ENCODE peak calls at places on chromosomes 11 and 22, in four cellular contexts. U is BJ, A is A549, O is fibroblast of mammary gland. T is an unnamed sample.

GRCh38 chr11:45625611-45626010 is 39.8 kb downstream of the CHST1 start:
- DNase-seq in U (no peak), A (no peak), O (no peak), T (no peak)

GRCh38 chr11:100805509-100806199 is 118.6 kb downstream of the ARHGAP42 start:
- DNase-seq in U (no peak), A (no peak), O (peak; percentile 80), T (no peak)

GRCh38 chr11:65945430-65945911 is at the start of gene TSGA10IP:
- DNase-seq in U (no peak), A (no peak), O (no peak), T (no peak)

GRCh38 chr11:124934862-124935547 is 842 bp downstream of the HEPACAM start:
- DNase-seq in U (peak; percentile 76), A (no peak), O (peak; percentile 90), T (peak; percentile 73)

GRCh38 chr11:110087820-110088534 is 5.2 kb upstream of the ZC3H12C start:
- DNase-seq in U (no peak), A (no peak), O (peak; percentile 79), T (peak; percentile 83)

GRCh38 chr11:25816411-25816810 is 515.5 kb upstream of the ANO3 start:
- DNase-seq in U (no peak), A (no peak), O (no peak), T (no peak)

GRCh38 chr11:110829873-110830272 is 117.6 kb upstream of the ARHGAP20 start:
- DNase-seq in U (no peak), A (no peak), O (peak; percentile 30), T (no peak)

GRCh38 chr11:117547188-117547831 is 219.7 kb downstream of the CEP164 start:
- DNase-seq in U (no peak), A (no peak), O (no peak), T (no peak)

GRCh38 chr22:24305260-24305692 is 34.6 kb downstream of the SPECC1L start:
- DNase-seq in U (no peak), A (no peak), O (no peak), T (no peak)

GRCh38 chr11:11178671-11179070 is 174.4 kb downstream of the CSNK2A3 start:
- DNase-seq in U (no peak), A (no peak), O (no peak), T (no peak)

GRCh38 chr11:12981879-12982531 is 27.1 kb upstream of the RASSF10 start:
- DNase-seq in U (no peak), A (no peak), O (peak; percentile 18), T (no peak)
- TF ChIP-seq CTCF in U (peak; percentile 6), A (no peak), O (no peak), T (peak; percentile 21)

GRCh38 chr11:12834630-12835029 is 160.4 kb downstream of the TEAD1 start:
- DNase-seq in U (no peak), A (no peak), O (no peak), T (no peak)

GRCh38 chr11:12835286-12835685 is 161.1 kb downstream of the TEAD1 start:
- DNase-seq in U (no peak), A (no peak), O (no peak), T (no peak)

GRCh38 chr11:12841946-12842630 is 167.0 kb upstream of the RASSF10 start:
- DNase-seq in U (peak; percentile 73), A (no peak), O (peak; percentile 72), T (no peak)

GRCh38 chr11:12840871-12841516 is 166.8 kb downstream of the TEAD1 start:
- DNase-seq in U (no peak), A (no peak), O (peak; percentile 51), T (no peak)

GRCh38 chr11:12838463-12839120 is 164.4 kb downstream of the TEAD1 start:
- DNase-seq in U (no peak), A (no peak), O (peak; percentile 81), T (no peak)
- H3K4me3 ChIP-seq in U (no peak overlapping the region), A (no peak overlapping the region), O (peak overlapping the region; percentile 12), T (no peak overlapping the region)

GRCh38 chr22:43088979-43089717 is at the start of gene TTLL1:
- DNase-seq in U (peak; percentile 14), A (peak; percentile 84), O (peak; percentile 75), T (no peak)
- TF ChIP-seq CTCF in U (no peak), A (no peak), O (no peak), T (no peak)

GRCh38 chr11:73157141-73158010 is 15.3 kb upstream of the FCHSD2 start:
- DNase-seq in U (peak; percentile 43), A (no peak), O (peak; percentile 2), T (no peak)

GRCh38 chr11:73159297-73159696 is 17.2 kb upstream of the FCHSD2 start:
- DNase-seq in U (no peak), A (no peak), O (no peak), T (no peak)

GRCh38 chr11:73156686-73157085 is 14.6 kb upstream of the FCHSD2 start:
- DNase-seq in U (no peak), A (no peak), O (no peak), T (no peak)

GRCh38 chr11:73159981-73160777 is 18.1 kb upstream of the FCHSD2 start:
- DNase-seq in U (no peak), A (no peak), O (no peak), T (no peak)

GRCh38 chr11:73158356-73159051 is 16.4 kb upstream of the FCHSD2 start:
- DNase-seq in U (no peak), A (no peak), O (no peak), T (no peak)
- H3K4me3 ChIP-seq in U (no peak overlapping the region), A (no peak overlapping the region), O (no peak overlapping the region), T (no peak overlapping the region)

GRCh38 chr11:2483426-2483825 is 38.6 kb downstream of the KCNQ1 start:
- DNase-seq in U (no peak), A (no peak), O (no peak), T (no peak)
- TF ChIP-seq CTCF in U (no peak), A (no peak), O (no peak), T (no peak)

GRCh38 chr22:46239261-46240048 is 10.6 kb downstream of the CDPF1 start:
- DNase-seq in U (no peak), A (no peak), O (no peak), T (no peak)
- H3K4me3 ChIP-seq in U (no peak overlapping the region), A (no peak overlapping the region), O (no peak overlapping the region), T (no peak overlapping the region)

DNA sequence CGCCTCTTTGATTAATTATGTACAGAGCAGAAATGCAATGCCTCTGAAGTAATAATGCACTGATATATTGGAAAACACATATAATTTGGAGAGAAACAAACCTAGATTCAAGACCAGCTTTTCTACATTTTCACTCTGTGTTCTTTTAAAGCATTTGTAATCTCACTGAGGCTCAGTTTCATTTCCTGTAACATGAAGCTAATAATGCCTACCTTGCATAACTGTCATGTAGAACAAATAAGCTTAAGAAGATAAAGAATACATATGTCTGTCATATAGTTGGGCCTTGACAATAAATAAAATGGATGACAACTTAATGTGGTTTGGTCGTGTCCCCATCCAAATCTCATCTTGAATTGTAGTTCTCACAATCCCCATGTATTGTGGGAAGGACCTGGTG is 35.3 kb upstream of the FIBIN start:
- DNase-seq in U (no peak), A (no peak), O (no peak), T (no peak)
- TF ChIP-seq CTCF in U (no peak), A (no peak), O (no peak), T (no peak)

DNA sequence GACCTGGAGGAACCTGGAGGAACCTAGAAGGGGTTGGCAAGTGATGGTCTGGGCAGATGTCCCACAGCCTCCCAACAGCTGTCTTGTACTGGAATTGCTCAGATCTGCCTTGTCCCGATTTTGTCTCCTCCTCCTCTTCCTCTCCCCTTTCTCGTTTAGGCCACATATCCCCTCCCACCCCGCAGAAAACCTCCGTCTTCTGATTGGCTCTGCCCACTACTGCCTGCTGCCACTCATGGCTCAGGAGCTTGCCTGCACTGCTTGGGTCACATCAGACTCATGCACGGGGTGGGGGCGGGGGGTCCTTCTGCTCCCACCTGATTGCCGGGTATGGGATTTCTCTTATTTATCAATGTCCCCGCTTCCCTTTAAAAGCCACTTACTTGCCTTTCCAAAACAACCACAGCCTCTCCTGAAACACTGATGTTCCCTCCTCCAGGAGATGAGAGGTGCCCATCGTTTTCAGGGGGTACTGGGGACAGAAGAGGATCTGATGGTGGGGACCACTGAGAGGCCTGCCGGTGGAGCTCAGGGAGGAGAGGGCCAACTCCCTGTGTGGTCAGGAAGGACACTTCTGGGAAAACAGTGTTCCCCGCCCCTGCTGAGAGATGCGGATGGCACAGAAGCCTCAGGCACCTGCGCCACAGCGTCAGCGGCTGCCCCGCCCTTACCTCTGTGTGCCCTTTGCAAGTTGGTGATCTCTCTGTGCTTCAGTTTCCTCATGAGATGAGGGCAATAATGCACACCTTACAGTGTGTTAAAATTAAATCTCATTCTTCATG is 14.7 kb downstream of the TOM1 start:
- DNase-seq in U (no peak), A (no peak), O (no peak), T (no peak)
- H3K4me3 ChIP-seq in U (no peak overlapping the region), A (no peak overlapping the region), O (no peak overlapping the region), T (no peak overlapping the region)

GRCh38 chr22:48513929-48514328 is 1313.7 kb downstream of the BRD1 start:
- DNase-seq in U (no peak), A (no peak), O (no peak), T (no peak)

GRCh38 chr22:48520207-48520606 is 1307.5 kb downstream of the BRD1 start:
- DNase-seq in U (no peak), A (no peak), O (no peak), T (no peak)

GRCh38 chr22:48516571-48516970 is 1311.1 kb downstream of the BRD1 start:
- DNase-seq in U (no peak), A (no peak), O (no peak), T (no peak)

GRCh38 chr22:48515571-48516200 is 1312.0 kb downstream of the BRD1 start:
- DNase-seq in U (no peak), A (no peak), O (no peak), T (no peak)

GRCh38 chr22:48517039-48518030 is 1310.3 kb downstream of the BRD1 start:
- DNase-seq in U (no peak), A (peak; percentile 11), O (no peak), T (no peak)
- TF ChIP-seq CTCF in U (no peak), A (no peak), O (no peak), T (no peak)